ENCODE peak calls at places on chromosomes 11 and 22, in four cellular contexts. L is right atrium auricular region, W is stomach, Y is posterior vena cava. H is an unnamed sample.

GRCh38 chr11:32706985-32707736 is 87.3 kb downstream of the CCDC73 start:
- DNase-seq in Y (no peak), W (no peak), L (no peak), H (no peak)

GRCh38 chr11:36131719-36132349 is 157.4 kb downstream of the COMMD9 start:
- DNase-seq in L (no peak), Y (peak), W (peak), H (no peak)

GRCh38 chr11:30984442-30984816 is 385.1 kb downstream of the DCDC1 start:
- DNase-seq in L (no peak), W (no peak), Y (no peak), H (no peak)

GRCh38 chr22:24323695-24324094 is 53.1 kb downstream of the SPECC1L start:
- DNase-seq in Y (no peak), W (no peak), L (no peak), H (no peak)

GRCh38 chr11:2343502-2343901 is 33.6 kb upstream of the CD81 start:
- DNase-seq in Y (no peak), L (no peak), W (no peak), H (no peak)

GRCh38 chr11:204587-205109 is 2.6 kb downstream of the BET1L start:
- DNase-seq in L (peak), W (peak), Y (peak), H (no peak)

GRCh38 chr11:90234977-90235376 is 12.1 kb upstream of the CHORDC1 start:
- DNase-seq in W (no peak), Y (no peak), L (no peak), H (no peak)

GRCh38 chr11:107769189-107769588 is 57.3 kb upstream of the SLN start:
- DNase-seq in W (no peak), Y (no peak), L (no peak), H (no peak)

GRCh38 chr11:69557266-69557665 is 75.8 kb downstream of the LINC01488 start:
- DNase-seq in L (no peak), W (no peak), Y (no peak), H (no peak)

GRCh38 chr11:134463716-134464115 is 51.7 kb upstream of the B3GAT1 start:
- DNase-seq in W (no peak), Y (no peak), L (no peak), H (no peak)

GRCh38 chr11:118625976-118626375 is 18.6 kb downstream of the PHLDB1 start:
- DNase-seq in L (no peak), W (no peak), Y (no peak), H (no peak)

GRCh38 chr22:50112151-50113118 is 22.6 kb downstream of the MOV10L1 start:
- DNase-seq in L (no peak), W (no peak), Y (peak), H (no peak)

GRCh38 chr11:127640822-127641485 is 640.4 kb upstream of the KIRREL3 start:
- DNase-seq in Y (no peak), W (no peak), L (no peak), H (no peak)

GRCh38 chr11:9247863-9248262 is 17.3 kb downstream of the DENND5A start:
- DNase-seq in W (no peak), Y (no peak), L (no peak), H (no peak)

H was measured in vagina.